ENCODE peak calls at places on chromosome 19, in five cellular contexts. V is HEK293T, L is HepG2, W is GM12878, H is K562. J is an unnamed sample.

GRCh38 chr19:11420429-11420893 is 1.3 kb upstream of the RGL3 start:
- DNase-seq in V (no peak), H (no peak), W (no peak), L (no peak), J (no peak)

GRCh38 chr19:54444737-54445136 is 4.3 kb upstream of the LENG8 start:
- DNase-seq in V (no peak), H (no peak), L (no peak), W (no peak), J (no peak)

GRCh38 chr19:38745316-38745715 is 1.0 kb upstream of the CAPN12 start:
- DNase-seq in W (no peak), V (no peak), H (no peak), L (no peak), J (peak)

GRCh38 chr19:12052057-12052570 is 647 bp downstream of the ZNF878 start:
- DNase-seq in V (no peak), L (no peak), W (no peak), H (no peak), J (peak)

GRCh38 chr19:46271488-46272197 is 25.2 kb upstream of the HIF3A start:
- DNase-seq in W (no peak), H (no peak), V (no peak), L (no peak), J (no peak)

GRCh38 chr19:38850976-38851621 is 1.3 kb upstream of the HNRNPL start:
- DNase-seq in W (no peak), H (peak), L (no peak), V (no peak), J (peak)

GRCh38 chr19:30492581-30492980 is 120.4 kb downstream of the ZNF536 start:
- DNase-seq in W (no peak), H (no peak), V (no peak), L (no peak), J (no peak)

GRCh38 chr19:15453091-15453498 is 3.3 kb upstream of the WIZ start:
- DNase-seq in L (no peak), V (no peak), H (no peak), W (no peak), J (peak)

GRCh38 chr19:621819-622218 is 11.5 kb downstream of the POLRMT start:
- DNase-seq in L (no peak), W (no peak), V (no peak), H (no peak), J (no peak)

GRCh38 chr19:40619333-40620160 is 18.4 kb downstream of the LTBP4 start:
- DNase-seq in W (no peak), H (no peak), V (no peak), L (no peak), J (peak)

GRCh38 chr19:54451331-54451871 is 2.4 kb downstream of the LENG8 start:
- DNase-seq in W (no peak), L (no peak), H (no peak), V (no peak), J (no peak)

GRCh38 chr19:347946-348861 is 3.6 kb upstream of the MIER2 start:
- DNase-seq in W (no peak), V (no peak), L (peak), H (peak), J (no peak)

GRCh38 chr19:1566392-1567115 is 1.6 kb downstream of the MEX3D start:
- DNase-seq in W (no peak), V (no peak), L (peak), H (no peak), J (peak)

GRCh38 chr19:2111886-2112285 is 15.2 kb downstream of the IZUMO4 start:
- DNase-seq in L (no peak), H (no peak), W (no peak), V (no peak), J (no peak)

GRCh38 chr19:45821103-45821521 is 6.0 kb upstream of the RSPH6A start:
- DNase-seq in W (no peak), H (no peak), L (no peak), V (no peak), J (no peak)

GRCh38 chr19:2638417-2638940 is 64.0 kb downstream of the GNG7 start:
- DNase-seq in L (no peak), W (no peak), H (no peak), V (no peak), J (no peak)

GRCh38 chr19:44005968-44006367 is 3.2 kb downstream of the ZNF230 start:
- DNase-seq in W (no peak), V (no peak), H (no peak), L (no peak), J (no peak)

GRCh38 chr19:14185158-14185557 is 20.8 kb downstream of the ADGRL1 start:
- DNase-seq in V (no peak), H (no peak), W (no peak), L (no peak), J (no peak)

GRCh38 chr19:1453525-1454371 is 3.8 kb downstream of the APC2 start:
- DNase-seq in V (no peak), L (no peak), H (no peak), W (no peak), J (peak)

GRCh38 chr19:29889702-29890101 is 52.3 kb upstream of the URI1 start:
- DNase-seq in V (no peak), H (no peak), W (no peak), L (no peak), J (no peak)

DNA sequence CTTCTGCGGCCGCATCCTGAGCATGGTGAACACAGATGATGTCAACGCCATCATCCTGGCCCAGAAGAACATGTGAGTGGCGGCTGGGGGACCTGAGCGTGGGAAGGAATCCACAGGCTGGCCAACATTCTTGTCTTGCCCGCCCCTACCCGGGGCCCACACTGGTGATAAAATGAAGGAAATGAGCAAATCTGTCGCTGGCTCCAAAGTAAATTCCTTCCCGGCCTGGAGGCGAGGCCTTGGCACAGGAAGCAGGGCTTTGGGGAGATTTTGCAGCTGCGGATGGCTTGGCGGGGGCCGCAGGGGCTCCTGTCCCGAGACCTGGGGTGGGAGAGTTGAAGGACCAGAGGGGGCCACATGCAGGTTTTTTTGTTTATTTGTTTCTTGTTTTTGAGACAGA is 4.4 kb downstream of the KXD1 start:
- DNase-seq in V (no peak), L (no peak), W (no peak), H (no peak), J (no peak)
- TF ChIP-seq FOXM1 in V (no peak), L (no peak), W (no peak), H (no peak), J (no peak)

GRCh38 chr19:4443188-4443587 is 14.4 kb downstream of the UBXN6 start:
- DNase-seq in V (no peak), W (no peak), L (no peak), H (no peak), J (no peak)
- TF ChIP-seq FOXM1 in V (no peak), W (no peak), L (no peak), H (no peak), J (no peak)

GRCh38 chr19:5950744-5951143 is 27.2 kb downstream of the RANBP3 start:
- DNase-seq in H (no peak), W (no peak), L (no peak), V (no peak), J (no peak)

GRCh38 chr19:5948697-5949564 is 29.0 kb downstream of the RANBP3 start:
- DNase-seq in L (no peak), H (no peak), V (no peak), W (no peak), J (no peak)

GRCh38 chr19:5943623-5944022 is 29.6 kb downstream of the CAPS start:
- DNase-seq in L (no peak), H (no peak), W (no peak), V (no peak), J (no peak)

GRCh38 chr19:5949792-5950305 is 28.1 kb downstream of the RANBP3 start:
- DNase-seq in H (no peak), W (no peak), V (no peak), L (no peak), J (no peak)

GRCh38 chr19:5947435-5947834 is 30.5 kb downstream of the RANBP3 start:
- DNase-seq in V (no peak), W (no peak), H (no peak), L (no peak), J (no peak)
- TF ChIP-seq FOXM1 in V (no peak), W (no peak), H (no peak), L (no peak), J (no peak)

GRCh38 chr19:10114651-10115391 is 3.3 kb downstream of the P2RY11 start:
- DNase-seq in H (peak), W (no peak), V (no peak), L (no peak), J (peak)
- TF ChIP-seq FOXM1 in H (no peak), W (no peak), V (no peak), L (no peak), J (no peak)